ENCODE peak calls at places on chromosomes 11 and 22, in six cellular contexts. M is Caki2, R is heart left ventricle, Q is SK-N-SH, I is NCI-H1930, Y is cardiac muscle cell. L is an unnamed sample.

GRCh38 chr11:29129850-29130249 is 887.0 kb downstream of the KCNA4 start:
- DNase-seq in M (no peak), Q (no peak), R (no peak), I (no peak), Y (peak), L (no peak)

GRCh38 chr11:48037709-48038468 is 57.5 kb downstream of the PTPRJ start:
- DNase-seq in M (no peak), R (no peak), Q (no peak), I (no peak), Y (no peak), L (no peak)

GRCh38 chr11:58926695-58927094 is 12.6 kb upstream of the GLYATL1 start:
- DNase-seq in R (no peak), I (no peak), M (no peak), Y (peak), Q (no peak), L (no peak)

GRCh38 chr11:94958118-94958517 is 15.2 kb downstream of the CWC15 start:
- DNase-seq in M (no peak), Q (no peak), Y (peak), I (no peak), R (no peak), L (no peak)

GRCh38 chr11:60987577-60988277 is 16.2 kb downstream of the CD6 start:
- DNase-seq in Y (no peak), Q (no peak), I (no peak), R (no peak), M (no peak), L (no peak)

GRCh38 chr11:77557553-77557952 is 32.2 kb upstream of the AQP11 start:
- DNase-seq in I (peak), Q (peak), M (no peak), Y (peak), R (no peak), L (peak)

GRCh38 chr11:129950319-129951034 is 52.2 kb downstream of the PRDM10 start:
- DNase-seq in R (peak), Y (peak), M (no peak), I (no peak), Q (no peak), L (no peak)

GRCh38 chr22:23315341-23315917 is 135.1 kb downstream of the BCR start:
- DNase-seq in Q (peak), Y (peak), R (peak), I (peak), M (peak), L (peak)

GRCh38 chr11:88179141-88179540 is 3.9 kb upstream of the RAB38 start:
- DNase-seq in R (no peak), Q (no peak), M (peak), Y (no peak), I (no peak), L (no peak)

GRCh38 chr11:64094463-64095223 is 58.9 kb downstream of the FLRT1 start:
- DNase-seq in M (peak), Q (no peak), Y (peak), R (no peak), I (no peak), L (no peak)

GRCh38 chr22:42685941-42686666 is 34.6 kb downstream of the A4GALT start:
- DNase-seq in R (peak), I (no peak), Y (no peak), Q (peak), M (no peak), L (no peak)

GRCh38 chr11:46697303-46697702 is 3.1 kb downstream of the ARHGAP1 start:
- DNase-seq in Q (peak), M (no peak), R (peak), Y (peak), I (no peak), L (peak)

GRCh38 chr11:26599421-26599820 is 27.4 kb upstream of the MUC15 start:
- DNase-seq in R (no peak), Q (no peak), M (no peak), Y (peak), I (no peak), L (no peak)

GRCh38 chr11:119363874-119364590 is 17.5 kb downstream of the USP2 start:
- DNase-seq in Q (peak), R (peak), M (no peak), I (peak), Y (peak), L (peak)

GRCh38 chr11:77497368-77497767 is 23.5 kb upstream of the PAK1 start:
- DNase-seq in I (no peak), Q (no peak), Y (no peak), M (no peak), R (no peak), L (no peak)

GRCh38 chr11:75632450-75632849 is 36.4 kb downstream of the MAP6 start:
- DNase-seq in R (no peak), M (no peak), I (no peak), Q (no peak), Y (peak), L (no peak)

GRCh38 chr11:120170741-120171261 is 32.9 kb upstream of the TRIM29 start:
- DNase-seq in I (no peak), Y (no peak), M (no peak), R (no peak), Q (no peak), L (no peak)

GRCh38 chr11:55658031-55658573 is 3.9 kb upstream of the OR4C6 start:
- DNase-seq in I (no peak), Q (no peak), M (no peak), Y (no peak), R (no peak), L (no peak)

GRCh38 chr11:123519055-123519796 is 89.2 kb downstream of the GRAMD1B start:
- DNase-seq in I (no peak), Q (peak), M (peak), Y (peak), R (no peak), L (no peak)

GRCh38 chr11:131982154-131982553 is 611.7 kb downstream of the NTM start:
- DNase-seq in R (no peak), Q (no peak), I (no peak), Y (no peak), M (no peak), L (no peak)

GRCh38 chr11:74265256-74265655 is 46.2 kb downstream of the P4HA3 start:
- DNase-seq in Q (no peak), Y (no peak), M (no peak), R (no peak), I (no peak), L (no peak)

GRCh38 chr22:41288245-41288946 is 2.4 kb upstream of the RANGAP1 start:
- DNase-seq in Q (no peak), Y (peak), R (no peak), I (no peak), M (peak), L (peak)

GRCh38 chr11:47499614-47500013 is 50.7 kb upstream of the RAPSN start:
- DNase-seq in R (peak), I (no peak), M (no peak), Q (no peak), Y (no peak), L (peak)

GRCh38 chr11:119680899-119681370 is 48.1 kb downstream of the NECTIN1 start:
- DNase-seq in R (peak), M (no peak), I (no peak), Q (no peak), Y (peak), L (no peak)

GRCh38 chr11:134530826-134531225 is 118.8 kb upstream of the B3GAT1 start:
- DNase-seq in R (no peak), Y (no peak), M (no peak), I (no peak), Q (no peak), L (no peak)

GRCh38 chr22:35392357-35392756 is 7.6 kb upstream of the MCM5 start:
- DNase-seq in R (no peak), M (no peak), Q (no peak), Y (no peak), I (no peak), L (no peak)

GRCh38 chr22:42443240-42444059 is 11.2 kb upstream of the NFAM1 start:
- DNase-seq in R (no peak), M (no peak), Y (peak), I (no peak), Q (no peak), L (no peak)

GRCh38 chr11:111733655-111734088 is 32.5 kb downstream of the PPP2R1B start:
- DNase-seq in M (no peak), Y (peak), Q (no peak), R (peak), I (no peak), L (no peak)

GRCh38 chr11:65477271-65478029 is 21.4 kb upstream of the MALAT1 start:
- DNase-seq in M (peak), Y (peak), R (peak), Q (peak), I (peak), L (peak)

GRCh38 chr11:74154621-74155281 is 16.1 kb downstream of the C2CD3 start:
- DNase-seq in R (no peak), M (peak), Y (peak), I (no peak), Q (no peak), L (no peak)

GRCh38 chr11:44862546-44863101 is 88.1 kb downstream of the TP53I11 start:
- DNase-seq in Q (no peak), I (no peak), R (no peak), Y (no peak), M (no peak), L (no peak)